ENCODE peak calls at places on chromosomes 3 and 15, in six cellular contexts. T is progenitor cell of endocrine pancreas, I is GM23338, B is AG10803, H is neural progenitor cell, D is gastrocnemius medialis. C is an unnamed sample.

GRCh38 chr15:60982249-60982932 is 246.7 kb downstream of the RORA start:
- DNase-seq in T (no peak), I (no peak), B (peak), H (no peak), D (no peak), C (no peak)

GRCh38 chr3:187781001-187781400 is 35.7 kb upstream of the BCL6 start:
- DNase-seq in T (no peak), I (no peak), B (no peak), H (no peak), D (no peak), C (no peak)

GRCh38 chr3:141331370-141332318 is 36.7 kb upstream of the ZBTB38 start:
- DNase-seq in T (no peak), I (no peak), B (peak), H (no peak), D (peak), C (no peak)

GRCh38 chr15:79431636-79432344 is at the start of gene MINAR1:
- DNase-seq in T (peak), I (peak), B (peak), H (peak), D (no peak), C (peak)

GRCh38 chr3:65785065-65785645 is 253.6 kb downstream of the MAGI1 start:
- DNase-seq in T (no peak), I (peak), B (peak), H (peak), D (no peak), C (peak)

GRCh38 chr3:125381743-125382142 is 6.6 kb upstream of the ZNF148 start:
- DNase-seq in T (no peak), I (no peak), B (peak), H (no peak), D (no peak), C (no peak)

GRCh38 chr3:46463120-46463867 is 1.4 kb downstream of the LTF start:
- DNase-seq in T (no peak), I (no peak), B (no peak), H (no peak), D (no peak), C (no peak)

GRCh38 chr3:56980798-56981390 is 79.6 kb upstream of the SPATA12 start:
- DNase-seq in T (no peak), I (no peak), B (peak), H (no peak), D (no peak), C (no peak)

GRCh38 chr15:100809587-100809986 is 70.0 kb upstream of the ALDH1A3 start:
- DNase-seq in T (no peak), I (no peak), B (no peak), H (no peak), D (no peak), C (no peak)

GRCh38 chr15:91651251-91651650 is 202.3 kb upstream of the SLCO3A1 start:
- DNase-seq in T (no peak), I (no peak), B (no peak), H (no peak), D (no peak), C (no peak)

GRCh38 chr15:76286231-76286879 is 24.9 kb downstream of the ETFA start:
- DNase-seq in T (no peak), I (no peak), B (peak), H (no peak), D (no peak), C (no peak)

GRCh38 chr15:39925112-39925830 is 5.2 kb upstream of the GPR176 start:
- DNase-seq in T (no peak), I (peak), B (no peak), H (peak), D (no peak), C (no peak)

GRCh38 chr3:186871403-186871924 is 29.0 kb downstream of the ADIPOQ start:
- DNase-seq in T (no peak), I (no peak), B (no peak), H (no peak), D (no peak), C (no peak)

GRCh38 chr15:89555768-89556167 is 19.5 kb upstream of the TICRR start:
- DNase-seq in T (no peak), I (no peak), B (no peak), H (no peak), D (no peak), C (no peak)

GRCh38 chr3:124788254-124788745 is 58.0 kb downstream of the UMPS start:
- DNase-seq in T (no peak), I (no peak), B (no peak), H (no peak), D (no peak), C (no peak)

GRCh38 chr3:174191380-174191779 is 667.8 kb upstream of the NAALADL2 start:
- DNase-seq in T (no peak), I (no peak), B (no peak), H (no peak), D (no peak), C (no peak)

GRCh38 chr3:123821920-123822319 is 62.2 kb downstream of the MYLK start:
- DNase-seq in T (no peak), I (no peak), B (no peak), H (no peak), D (no peak), C (no peak)

GRCh38 chr15:75673426-75674247 is 25.9 kb downstream of the SNX33 start:
- DNase-seq in T (no peak), I (no peak), B (peak), H (no peak), D (no peak), C (no peak)

GRCh38 chr3:49703443-49703927 is 14.1 kb downstream of the RNF123 start:
- DNase-seq in T (peak), I (peak), B (peak), H (peak), D (no peak), C (peak)

GRCh38 chr15:33358303-33358702 is 47.5 kb downstream of the RYR3 start:
- DNase-seq in T (no peak), I (no peak), B (no peak), H (peak), D (no peak), C (no peak)

GRCh38 chr3:98807011-98807410 is 43.9 kb downstream of the ST3GAL6 start:
- DNase-seq in T (no peak), I (no peak), B (no peak), H (no peak), D (no peak), C (no peak)

GRCh38 chr3:13353936-13354542 is 66.1 kb downstream of the NUP210 start:
- DNase-seq in T (no peak), I (no peak), B (no peak), H (peak), D (no peak), C (peak)

GRCh38 chr3:161915283-161915682 is 418.7 kb downstream of the OTOL1 start:
- DNase-seq in T (no peak), I (no peak), B (no peak), H (no peak), D (no peak), C (no peak)

GRCh38 chr3:99365979-99366378 is 272.4 kb upstream of the COL8A1 start:
- DNase-seq in T (no peak), I (no peak), B (peak), H (no peak), D (no peak), C (no peak)

GRCh38 chr15:101126618-101127502 is 125.0 kb downstream of the CHSY1 start:
- DNase-seq in T (no peak), I (no peak), B (peak), H (peak), D (no peak), C (no peak)

GRCh38 chr15:41870689-41871081 is 23.2 kb downstream of the SPTBN5 start:
- DNase-seq in T (no peak), I (no peak), B (no peak), H (no peak), D (no peak), C (no peak)

GRCh38 chr3:85821130-85821756 is 862.5 kb downstream of the CADM2 start:
- DNase-seq in T (no peak), I (peak), B (no peak), H (peak), D (no peak), C (peak)
- TF ChIP-seq CTCF in T (peak), I (peak), B (no peak), H (peak), D (peak), C (peak)

GRCh38 chr3:127690106-127690505 is 17.4 kb downstream of the ABTB1 start:
- DNase-seq in T (no peak), I (no peak), B (peak), H (no peak), D (no peak), C (no peak)

GRCh38 chr3:127689266-127689860 is 16.6 kb downstream of the ABTB1 start:
- DNase-seq in T (no peak), I (no peak), B (no peak), H (no peak), D (no peak), C (no peak)

GRCh38 chr3:127691974-127692373 is 19.2 kb downstream of the ABTB1 start:
- DNase-seq in T (no peak), I (no peak), B (no peak), H (no peak), D (no peak), C (no peak)

GRCh38 chr3:127691494-127691893 is 18.7 kb downstream of the ABTB1 start:
- DNase-seq in T (no peak), I (no peak), B (no peak), H (no peak), D (no peak), C (no peak)

DNA sequence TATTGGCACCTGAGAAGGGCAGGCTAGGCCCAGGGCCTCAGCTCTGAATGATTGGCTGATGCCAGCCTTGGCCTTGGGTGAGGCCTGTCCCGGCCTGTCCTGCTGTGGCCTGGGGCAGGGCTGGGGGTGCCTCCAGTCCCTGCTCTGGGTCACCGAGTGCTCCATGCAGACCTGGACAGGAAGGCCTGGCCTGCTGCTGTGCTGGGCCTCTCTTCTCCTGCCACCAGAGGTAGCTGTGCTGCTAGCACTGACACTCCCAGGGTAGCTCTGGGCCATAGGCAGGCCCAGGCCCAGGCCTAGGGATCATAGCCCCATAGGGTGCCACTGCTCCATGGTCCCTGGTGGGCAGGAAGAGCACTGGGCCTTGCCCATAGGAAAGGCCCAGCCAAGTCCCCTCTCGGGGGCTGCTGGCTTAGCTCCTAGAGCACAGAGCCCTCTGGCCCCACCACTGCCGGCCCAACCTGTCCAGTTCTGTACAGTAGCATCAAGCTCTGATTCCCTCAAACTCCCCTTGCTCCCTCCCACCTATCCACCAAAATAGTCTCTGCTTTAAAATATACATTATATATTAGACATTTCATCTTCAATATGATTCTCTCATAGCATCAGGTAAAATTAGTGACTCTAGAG is 18.2 kb downstream of the ABTB1 start:
- DNase-seq in T (no peak), I (peak), B (peak), H (peak), D (no peak), C (peak)
- TF ChIP-seq CTCF in T (peak), I (peak), B (peak), H (peak), D (peak), C (peak)

GRCh38 chr3:30310251-30310954 is 296.0 kb upstream of the TGFBR2 start:
- DNase-seq in T (no peak), I (no peak), B (no peak), H (no peak), D (no peak), C (no peak)

GRCh38 chr3:30305021-30305420 is 301.4 kb upstream of the TGFBR2 start:
- DNase-seq in T (no peak), I (no peak), B (no peak), H (no peak), D (no peak), C (no peak)

GRCh38 chr3:30306896-30307295 is 299.5 kb upstream of the TGFBR2 start:
- DNase-seq in T (no peak), I (no peak), B (no peak), H (no peak), D (no peak), C (no peak)

GRCh38 chr3:30307548-30307947 is 298.9 kb upstream of the TGFBR2 start:
- DNase-seq in T (no peak), I (no peak), B (no peak), H (no peak), D (no peak), C (no peak)

GRCh38 chr3:30308131-30308530 is 298.3 kb upstream of the TGFBR2 start:
- DNase-seq in T (no peak), I (no peak), B (peak), H (no peak), D (no peak), C (no peak)
- TF ChIP-seq CTCF in T (no peak), I (no peak), B (no peak), H (no peak), D (no peak), C (no peak)

DNA sequence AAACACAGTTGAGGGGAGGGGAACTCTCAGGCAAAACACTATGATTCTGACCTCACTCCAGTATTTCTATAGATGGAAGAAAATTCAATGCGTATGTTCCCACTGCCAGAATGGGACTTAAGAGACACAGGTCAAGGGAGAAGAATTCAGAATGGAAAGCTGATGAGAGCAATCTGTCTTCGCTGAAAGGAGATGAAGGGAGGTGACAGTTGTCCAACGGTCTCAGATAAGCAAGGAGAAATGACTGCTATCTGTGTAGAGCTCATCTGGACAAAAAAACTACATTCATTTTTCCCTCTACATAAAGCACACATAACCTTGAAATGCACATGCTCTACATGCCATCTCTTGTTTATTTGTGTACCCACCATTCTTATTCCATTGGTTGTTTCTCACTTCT is 405.1 kb downstream of the LSAMP start:
- DNase-seq in T (no peak), I (no peak), B (no peak), H (no peak), D (no peak), C (no peak)
- TF ChIP-seq CTCF in T (no peak), I (no peak), B (no peak), H (no peak), D (no peak), C (no peak)